ENCODE peak calls at places on chromosomes 3 and 15, in five cellular contexts. E is body of pancreas; S is left ventricle myocardium inferior; V is naive thymus-derived CD4-positive, alpha-beta T cell; W is OCI-LY7. B is an unnamed sample.

GRCh38 chr3:98994128-98994762 is 92.8 kb upstream of the DCBLD2 start:
- DNase-seq in E (no peak), S (no peak), V (no peak), W (no peak), B (no peak)

GRCh38 chr15:88897456-88898194 is 2.3 kb upstream of the HAPLN3 start:
- DNase-seq in E (peak; percentile 77), S (peak; percentile 90), V (no peak), W (peak; percentile 31), B (peak; percentile 62)

GRCh38 chr15:73981761-73982222 is 10.3 kb downstream of the STOML1 start:
- DNase-seq in E (no peak), S (no peak), V (no peak), W (no peak), B (no peak)

GRCh38 chr3:151156618-151157216 is 46.3 kb downstream of the GPR171 start:
- DNase-seq in E (peak; percentile 35), S (no peak), V (no peak), W (peak; percentile 77), B (no peak)

GRCh38 chr15:84400820-84401219 is 165.2 kb downstream of the GOLGA6L4 start:
- DNase-seq in E (no peak), S (no peak), V (no peak), W (no peak), B (no peak)

GRCh38 chr3:63351159-63352007 is 73.3 kb downstream of the SYNPR start:
- DNase-seq in E (peak; percentile 29), S (no peak), V (no peak), W (peak; percentile 56), B (no peak)

GRCh38 chr15:68447209-68447608 is 15.2 kb upstream of the ITGA11 start:
- DNase-seq in E (no peak), S (no peak), V (no peak), W (no peak), B (no peak)

GRCh38 chr3:172918165-172918564 is 167.6 kb downstream of the ECT2 start:
- DNase-seq in E (peak; percentile 26), S (no peak), V (no peak), W (no peak), B (no peak)

GRCh38 chr3:129313983-129314756 is 35.5 kb downstream of the HMCES start:
- DNase-seq in E (peak; percentile 31), S (peak; percentile 29), V (no peak), W (peak; percentile 38), B (no peak)

GRCh38 chr15:97904196-97904572 is 56.3 kb upstream of the ARRDC4 start:
- DNase-seq in E (peak; percentile 81), S (peak; percentile 65), V (no peak), W (peak; percentile 2), B (no peak)

GRCh38 chr3:138941259-138941885 is 5.6 kb downstream of the FOXL2 start:
- DNase-seq in E (peak; percentile 47), S (no peak), V (no peak), W (peak; percentile 27), B (no peak)

GRCh38 chr3:10189557-10190374 is 25.0 kb downstream of the IRAK2 start:
- DNase-seq in E (peak; percentile 88), S (peak; percentile 86), V (no peak), W (peak; percentile 51), B (no peak)

GRCh38 chr3:53236112-53236841 is 19.5 kb downstream of the TKT start:
- DNase-seq in E (peak; percentile 74), S (peak; percentile 71), V (no peak), W (no peak), B (no peak)

GRCh38 chr15:98953000-98953776 is 54.4 kb downstream of the PGPEP1L start:
- DNase-seq in E (no peak), S (peak; percentile 40), V (no peak), W (no peak), B (no peak)

GRCh38 chr3:193350744-193351143 is 27.8 kb downstream of the ATP13A5 start:
- DNase-seq in E (no peak), S (no peak), V (no peak), W (no peak), B (no peak)

GRCh38 chr3:134378384-134378783 is 4.1 kb upstream of the AMOTL2 start:
- DNase-seq in E (peak; percentile 51), S (no peak), V (no peak), W (peak; percentile 10), B (no peak)

GRCh38 chr3:33141006-33141405 is 27.2 kb downstream of the CRTAP start:
- DNase-seq in E (no peak), S (no peak), V (no peak), W (no peak), B (no peak)

GRCh38 chr3:101858464-101858863 is 9.2 kb downstream of the NFKBIZ start:
- DNase-seq in E (no peak), S (no peak), V (no peak), W (no peak), B (no peak)

GRCh38 chr3:160540546-160540945 is 24.8 kb downstream of the KPNA4 start:
- DNase-seq in E (no peak), S (no peak), V (no peak), W (no peak), B (no peak)

GRCh38 chr15:80599359-80599758 is 95.8 kb upstream of the ABHD17C start:
- DNase-seq in E (no peak), S (no peak), V (no peak), W (no peak), B (no peak)

GRCh38 chr15:90291679-90292356 is 26.3 kb downstream of the NGRN start:
- DNase-seq in E (peak; percentile 75), S (no peak), V (no peak), W (peak; percentile 83), B (no peak)

GRCh38 chr15:51846463-51847230 is 17.2 kb downstream of the TMOD3 start:
- DNase-seq in E (no peak), S (no peak), V (no peak), W (no peak), B (no peak)

GRCh38 chr15:48388017-48388936 is 57.0 kb downstream of the DUT start:
- DNase-seq in E (no peak), S (no peak), V (no peak), W (no peak), B (no peak)

GRCh38 chr15:24676431-24676830 is 856 bp downstream of the NPAP1 start:
- DNase-seq in E (no peak), S (no peak), V (no peak), W (no peak), B (no peak)

GRCh38 chr15:63191895-63192603 is 2.6 kb downstream of the RAB8B start:
- DNase-seq in E (no peak), S (no peak), V (no peak), W (peak; percentile 84), B (no peak)

GRCh38 chr15:62495670-62496328 is 330.7 kb upstream of the C2CD4B start:
- DNase-seq in E (peak; percentile 47), S (peak; percentile 36), V (no peak), W (no peak), B (no peak)

GRCh38 chr15:27744651-27745050 is 354.5 kb downstream of the OCA2 start:
- DNase-seq in E (no peak), S (no peak), V (no peak), W (no peak), B (no peak)

GRCh38 chr15:27746556-27746955 is 352.6 kb downstream of the OCA2 start:
- DNase-seq in E (no peak), S (no peak), V (no peak), W (no peak), B (no peak)

GRCh38 chr15:27743638-27744037 is 355.5 kb downstream of the OCA2 start:
- DNase-seq in E (no peak), S (no peak), V (no peak), W (no peak), B (no peak)

GRCh38 chr15:27747997-27748396 is 351.1 kb downstream of the OCA2 start:
- DNase-seq in E (no peak), S (no peak), V (no peak), W (no peak), B (no peak)

DNA sequence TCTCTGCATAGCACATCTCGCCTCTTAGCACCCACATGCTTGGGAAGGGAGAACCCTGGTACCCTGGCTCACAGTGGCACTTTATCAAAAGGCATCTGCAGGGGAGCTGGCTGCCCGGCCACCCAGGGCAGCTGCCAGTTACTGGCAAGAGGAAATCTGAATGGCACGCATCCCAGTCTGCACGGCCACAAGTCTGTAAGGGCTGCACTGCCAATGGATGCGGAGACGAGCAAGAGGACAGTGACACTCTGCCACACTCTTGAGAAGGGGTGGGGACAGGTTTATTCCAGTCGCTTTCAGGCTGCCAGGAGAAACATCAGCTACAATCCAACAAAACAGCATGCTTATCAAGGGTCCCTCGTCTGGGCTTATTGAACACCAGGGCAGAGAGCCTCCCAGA is 356.0 kb downstream of the OCA2 start:
- DNase-seq in E (no peak), S (peak; percentile 29), V (no peak), W (no peak), B (no peak)
- H3K9me3 ChIP-seq in E (no peaks in the 10 kb centered on the region), S (no peaks in the 10 kb centered on the region), V (no peaks in the 10 kb centered on the region), W (no peaks in the 10 kb centered on the region), B (no peaks in the 10 kb centered on the region)

DNA sequence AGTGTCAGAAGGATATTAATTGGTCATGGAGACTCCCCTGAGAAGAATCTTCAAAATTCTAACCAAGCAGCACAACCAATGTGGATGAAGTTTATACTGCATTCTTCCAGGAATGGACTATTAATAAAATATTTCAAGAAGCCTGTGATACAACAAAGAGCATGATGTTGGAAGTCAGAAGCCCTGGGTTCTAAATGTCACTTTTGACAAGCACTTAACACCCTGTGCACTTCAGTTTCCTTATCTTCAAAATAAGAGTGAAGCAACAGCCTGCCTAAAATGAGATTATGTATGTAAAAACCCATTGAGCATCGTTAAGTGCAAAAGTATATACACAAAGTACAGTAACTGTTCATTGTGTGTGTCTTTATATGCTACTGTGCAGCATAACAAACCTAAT is 369.4 kb downstream of the NTRK3 start:
- DNase-seq in E (no peak), S (no peak), V (no peak), W (no peak), B (no peak)
- H3K9me3 ChIP-seq in E (no peaks in the 10 kb centered on the region), S (peaks cover 12% of the 10 kb centered on the region), V (no peaks in the 10 kb centered on the region), W (no peaks in the 10 kb centered on the region), B (no peaks in the 10 kb centered on the region)

DNA sequence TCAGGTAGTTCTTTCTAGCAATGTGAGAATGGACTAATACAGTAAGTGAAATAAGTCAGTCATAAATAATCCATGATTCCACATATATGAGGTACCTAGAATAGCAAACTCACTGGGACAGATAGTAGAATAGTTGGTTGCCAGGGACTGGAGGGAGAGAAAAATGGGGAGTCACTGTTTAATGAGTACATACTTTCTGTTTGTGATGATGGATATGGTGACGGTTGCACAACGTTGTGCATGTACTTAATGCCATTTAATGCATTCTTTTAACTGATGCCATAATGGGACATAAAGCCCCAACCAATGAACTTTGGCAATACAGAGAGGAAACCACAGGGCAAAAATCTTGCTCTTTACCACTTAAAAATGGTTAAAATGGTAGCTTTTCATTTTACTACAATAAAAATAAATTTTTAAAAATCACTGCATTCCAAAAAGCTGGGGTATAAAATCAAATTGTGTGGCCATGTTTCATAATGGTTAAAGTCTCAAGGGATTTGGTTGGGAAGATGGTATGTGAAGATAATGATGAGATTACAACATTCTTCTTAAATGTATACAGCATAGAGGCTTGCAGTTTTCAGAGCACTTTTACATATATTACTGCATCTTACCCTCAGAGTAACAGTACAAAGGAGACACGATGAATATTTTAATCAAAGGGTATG is 45.2 kb downstream of the ADAM10 start:
- DNase-seq in E (no peak), S (no peak), V (no peak), W (no peak), B (no peak)
- H3K9me3 ChIP-seq in E (no peaks in the 10 kb centered on the region), S (peaks cover 10% of the 10 kb centered on the region), V (no peaks in the 10 kb centered on the region), W (peaks cover 22% of the 10 kb centered on the region), B (no peaks in the 10 kb centered on the region)

DNA sequence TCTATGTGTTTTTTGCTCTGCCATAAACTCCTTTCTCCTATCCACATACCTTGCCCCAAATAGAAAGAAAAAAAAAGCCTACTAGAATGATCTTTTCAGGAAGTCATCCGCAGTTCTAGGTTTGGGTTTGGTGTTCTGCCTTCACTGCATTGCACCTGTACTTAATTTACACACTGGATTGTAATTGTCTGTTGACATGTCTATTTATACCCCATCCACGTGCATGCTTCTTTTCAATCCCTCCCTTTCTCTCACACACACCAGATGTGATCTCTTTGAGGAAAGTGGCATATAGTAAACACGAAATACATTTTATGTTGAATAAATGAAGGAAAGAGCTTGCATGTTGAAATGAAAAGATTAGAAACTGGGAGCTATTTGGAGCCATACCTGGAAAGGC is 860.2 kb upstream of the SEMA6D start:
- DNase-seq in E (no peak), S (no peak), V (no peak), W (no peak), B (no peak)
- H3K9me3 ChIP-seq in E (no peaks in the 10 kb centered on the region), S (no peaks in the 10 kb centered on the region), V (no peaks in the 10 kb centered on the region), W (no peaks in the 10 kb centered on the region), B (no peaks in the 10 kb centered on the region)

B was measured in T-helper 17 cell.